ENCODE peak calls at places on chromosomes 16 and 17, in seven cellular contexts. L, O, G, P, E, H and F are unnamed samples. For H3K4me1, the result is how much of the 10 kb centered on the place peaks cover.

GRCh38 chr17:80738406-80738805 is 193.8 kb downstream of the RPTOR start:
- DNase-seq in L (no peak), O (no peak), G (no peak), P (no peak), E (no peak), H (no peak), F (no peak)

GRCh38 chr16:1789643-1790045 is 3.9 kb downstream of the IGFALS start:
- DNase-seq in L (peak), O (no peak), G (no peak), P (no peak), E (no peak), H (no peak), F (no peak)

GRCh38 chr17:27430882-27431491 is 25.3 kb upstream of the KSR1 start:
- DNase-seq in L (no peak), O (no peak), G (peak), P (peak), E (peak), H (peak), F (no peak)

GRCh38 chr17:80529104-80529903 is 15.3 kb upstream of the RPTOR start:
- DNase-seq in L (no peak), O (no peak), G (no peak), P (peak), E (no peak), H (no peak), F (no peak)

GRCh38 chr17:39573447-39574298 is 34.0 kb downstream of the NEUROD2 start:
- DNase-seq in L (peak), O (no peak), G (no peak), P (peak), E (peak), H (peak), F (no peak)

GRCh38 chr17:44863254-44863918 is 15.7 kb downstream of the HIGD1B start:
- DNase-seq in L (no peak), O (no peak), G (no peak), P (no peak), E (no peak), H (no peak), F (no peak)

GRCh38 chr17:59038734-59039133 is 67.9 kb downstream of the TRIM37 start:
- DNase-seq in L (no peak), O (no peak), G (no peak), P (no peak), E (no peak), H (no peak), F (no peak)

GRCh38 chr16:53052519-53053501 is at the start of gene CHD9NB:
- DNase-seq in L (peak), O (no peak), G (no peak), P (peak), E (no peak), H (no peak), F (no peak)

GRCh38 chr17:52128721-52129120 is 29.8 kb downstream of the CA10 start:
- DNase-seq in L (no peak), O (no peak), G (no peak), P (no peak), E (no peak), H (no peak), F (no peak)

GRCh38 chr17:21511368-21512195 is 135.4 kb downstream of the KCNJ12 start:
- DNase-seq in L (peak), O (peak), G (peak), P (peak), E (peak), H (peak), F (peak)

GRCh38 chr17:27340990-27341595 is 47.2 kb downstream of the WSB1 start:
- DNase-seq in L (no peak), O (no peak), G (no peak), P (no peak), E (no peak), H (no peak), F (no peak)

GRCh38 chr16:65717006-65717720 is 595.3 kb upstream of the CDH11 start:
- DNase-seq in L (no peak), O (no peak), G (no peak), P (no peak), E (no peak), H (no peak), F (no peak)

GRCh38 chr16:88774544-88775393 is 10.3 kb downstream of the PIEZO1 start:
- DNase-seq in L (no peak), O (no peak), G (no peak), P (no peak), E (no peak), H (no peak), F (no peak)

GRCh38 chr16:88773812-88774291 is 11.2 kb downstream of the PIEZO1 start:
- DNase-seq in L (no peak), O (no peak), G (no peak), P (no peak), E (peak), H (peak), F (no peak)

GRCh38 chr16:88771294-88771772 is 13.7 kb downstream of the PIEZO1 start:
- DNase-seq in L (no peak), O (no peak), G (no peak), P (no peak), E (no peak), H (no peak), F (no peak)

GRCh38 chr16:88770459-88771293 is 14.3 kb downstream of the PIEZO1 start:
- DNase-seq in L (no peak), O (peak), G (peak), P (peak), E (peak), H (peak), F (no peak)

GRCh38 chr16:88772871-88773811 is 11.9 kb downstream of the PIEZO1 start:
- DNase-seq in L (no peak), O (no peak), G (no peak), P (no peak), E (peak), H (peak), F (no peak)
- H3K27ac ChIP-seq in L (no peak), O (no peak), G (no peak), P (peak), E (peak), H (no peak), F (no peak)

GRCh38 chr17:77433385-77434135 is 292.8 kb downstream of the SEC14L1 start:
- DNase-seq in L (no peak), O (peak), G (no peak), P (peak), E (peak), H (no peak), F (no peak)
- H3K4me1 ChIP-seq in L (under half), O (half or more), G (half or more), P (half or more), E (half or more), H (half or more), F (half or more)

GRCh38 chr16:30068750-30069574 is 3.4 kb downstream of the ALDOA start:
- DNase-seq in L (peak), O (peak), G (no peak), P (peak), E (no peak), H (peak), F (peak)
- H3K4me3 ChIP-seq in L (no peak), O (no peak), G (no peak), P (peak), E (peak), H (no peak), F (no peak)

DNA sequence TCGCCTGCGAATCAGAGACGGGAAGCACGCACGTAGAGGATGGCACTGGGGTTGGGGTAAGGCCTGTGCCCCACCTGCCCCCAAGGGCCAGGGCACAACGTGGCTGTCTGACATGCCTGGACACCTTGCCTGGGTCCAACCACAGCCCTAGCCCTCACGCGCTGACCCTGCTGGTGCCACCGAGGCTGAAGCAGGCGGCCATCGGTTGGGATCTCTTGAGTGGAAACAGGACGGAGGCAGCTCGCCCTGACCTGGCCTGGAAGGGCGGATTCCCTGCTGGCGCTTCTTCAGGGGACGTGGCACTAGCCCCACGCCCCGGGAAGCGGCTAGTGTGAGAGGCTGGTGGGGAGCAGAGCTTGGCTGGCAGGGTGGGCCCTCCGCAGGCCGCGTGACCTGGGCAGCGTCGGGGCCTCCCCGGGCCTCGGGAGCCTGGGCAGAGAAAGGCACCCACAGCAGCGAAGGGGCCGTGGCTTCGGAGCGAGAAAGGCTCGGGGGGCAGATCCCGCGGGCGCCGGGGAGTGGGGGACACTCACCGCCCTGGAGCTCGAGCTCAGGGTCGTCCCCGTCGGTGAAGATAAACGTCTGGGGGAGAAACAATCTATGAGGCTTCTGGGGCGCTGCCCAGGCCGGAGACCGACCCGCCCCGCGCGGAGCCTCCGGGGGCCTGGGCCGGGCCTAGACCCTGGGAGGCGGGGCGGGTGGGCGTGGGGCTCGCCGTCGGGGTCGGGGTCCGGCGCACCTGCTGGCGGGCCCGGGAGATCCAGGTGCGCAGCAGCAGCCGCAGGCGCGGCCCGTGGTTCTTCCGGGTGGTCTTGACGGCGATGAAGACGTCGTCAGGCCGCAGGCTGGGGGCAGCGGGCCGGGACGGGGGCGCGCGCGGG is 610 bp downstream of the RFNG start:
- DNase-seq in L (no peak), O (peak), G (no peak), P (peak), E (no peak), H (no peak), F (no peak)
- H3K27ac ChIP-seq in L (peak), O (no peak), G (no peak), P (no peak), E (peak), H (no peak), F (no peak)

DNA sequence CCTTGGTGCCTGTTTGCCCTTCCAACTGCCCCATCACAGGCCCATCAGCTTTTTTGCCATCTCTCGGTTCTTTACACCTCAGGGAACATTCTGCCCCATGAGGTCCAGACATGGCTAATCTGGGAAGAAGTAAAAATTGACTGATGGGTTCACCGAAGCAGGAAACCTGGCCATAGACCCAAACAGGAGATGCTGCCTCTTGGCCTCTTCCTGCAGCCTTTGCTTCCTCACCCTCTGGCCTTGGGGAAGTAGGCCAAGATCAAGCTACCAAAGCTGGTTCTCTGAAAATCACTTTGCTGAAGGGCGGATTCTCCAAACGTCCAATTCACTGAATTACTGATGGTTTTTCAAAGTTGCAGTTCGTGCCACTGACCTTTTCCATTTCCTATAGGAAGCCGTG is 56.1 kb downstream of the ARSG start:
- DNase-seq in L (no peak), O (no peak), G (no peak), P (no peak), E (no peak), H (no peak), F (no peak)
- H3K4me1 ChIP-seq in L (under half), O (half or more), G (under half), P (under half), E (under half), H (under half), F (half or more)

GRCh38 chr17:60577147-60577925 is 22.7 kb upstream of the PPM1D start:
- DNase-seq in L (no peak), O (no peak), G (no peak), P (peak), E (no peak), H (no peak), F (no peak)
- H3K4me3 ChIP-seq in L (no peak), O (peak), G (peak), P (no peak), E (peak), H (no peak), F (peak)

DNA sequence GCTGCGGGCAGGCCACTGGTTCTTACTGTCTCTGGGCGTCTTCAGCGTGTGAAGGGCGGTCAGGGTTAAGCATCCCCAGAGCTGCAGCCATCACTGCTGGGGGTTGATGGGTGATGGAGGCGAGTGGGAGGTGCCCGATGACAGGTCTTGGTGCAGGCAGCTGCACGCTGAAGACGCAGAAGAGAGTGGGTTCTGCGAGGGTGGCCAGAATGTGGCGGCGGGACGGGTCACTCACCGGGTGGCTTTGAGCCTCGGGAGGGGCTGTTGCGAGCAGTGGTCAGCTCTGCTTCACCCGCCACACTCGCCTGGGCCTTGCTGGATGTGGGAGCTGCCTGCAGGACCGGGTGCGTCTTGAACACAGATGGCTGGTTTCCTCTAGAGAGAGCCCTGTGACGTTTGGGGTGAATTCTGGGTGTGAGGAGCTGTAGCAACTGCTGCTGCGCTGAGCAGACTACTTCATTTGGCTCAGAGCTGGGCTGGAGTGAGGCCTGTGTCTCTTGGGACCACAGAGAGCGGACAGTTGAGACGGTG is 44.6 kb upstream of the ZNF750 start:
- DNase-seq in L (no peak), O (peak), G (no peak), P (no peak), E (no peak), H (no peak), F (peak)
- H3K27ac ChIP-seq in L (no peak), O (peak), G (no peak), P (no peak), E (peak), H (no peak), F (peak)

GRCh38 chr16:75416904-75417565 is 16.3 kb downstream of the CFDP1 start:
- DNase-seq in L (no peak), O (no peak), G (no peak), P (no peak), E (no peak), H (no peak), F (no peak)
- H3K4me1 ChIP-seq in L (under half), O (under half), G (under half), P (under half), E (under half), H (under half), F (under half)

DNA sequence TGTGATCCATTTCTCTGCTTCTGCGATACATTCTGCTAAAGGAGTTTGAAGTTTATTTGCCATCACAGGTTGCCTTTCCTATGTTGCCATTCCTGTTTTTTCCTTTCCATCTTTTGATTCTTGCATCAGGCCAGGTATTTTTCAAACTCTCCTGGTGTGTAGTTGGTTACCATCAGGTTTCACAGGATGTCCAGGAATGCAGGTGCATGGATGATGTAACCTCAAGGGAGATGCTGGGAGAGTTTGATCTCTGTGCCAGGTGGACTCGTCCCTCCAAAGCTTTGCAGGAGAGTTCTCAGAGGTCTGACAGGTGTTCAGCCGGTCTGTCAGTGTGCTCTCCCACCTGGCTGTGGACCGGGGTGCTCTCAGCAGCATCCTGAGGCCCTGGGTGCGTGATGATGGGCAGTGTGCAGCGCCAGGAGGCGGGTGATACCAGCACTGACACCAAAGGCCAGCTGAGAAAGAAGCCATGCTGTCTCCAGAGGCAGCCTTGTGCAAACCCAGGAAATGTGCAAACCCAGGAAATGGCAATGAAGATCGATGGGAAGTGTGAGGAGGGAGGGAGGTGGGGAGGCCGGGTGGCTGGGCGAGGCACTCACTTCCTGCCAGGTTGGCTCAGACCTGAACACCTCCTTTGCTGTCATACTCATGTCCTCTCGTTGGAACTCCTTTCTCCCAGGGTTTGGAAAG is 1.7 kb downstream of the ATP2C2 start:
- DNase-seq in L (no peak), O (no peak), G (no peak), P (no peak), E (no peak), H (no peak), F (no peak)
- H3K4me3 ChIP-seq in L (no peak), O (no peak), G (no peak), P (no peak), E (no peak), H (no peak), F (no peak)

GRCh38 chr16:81473561-81473960 is 29.0 kb downstream of the CMIP start:
- DNase-seq in L (no peak), O (no peak), G (no peak), P (no peak), E (peak), H (no peak), F (no peak)

GRCh38 chr16:81472391-81472790 is 27.8 kb downstream of the CMIP start:
- DNase-seq in L (no peak), O (no peak), G (no peak), P (no peak), E (no peak), H (no peak), F (no peak)

GRCh38 chr16:81471882-81472281 is 27.3 kb downstream of the CMIP start:
- DNase-seq in L (no peak), O (no peak), G (no peak), P (no peak), E (no peak), H (no peak), F (no peak)

GRCh38 chr16:81473066-81473488 is 28.5 kb downstream of the CMIP start:
- DNase-seq in L (no peak), O (no peak), G (no peak), P (no peak), E (peak), H (no peak), F (no peak)

DNA sequence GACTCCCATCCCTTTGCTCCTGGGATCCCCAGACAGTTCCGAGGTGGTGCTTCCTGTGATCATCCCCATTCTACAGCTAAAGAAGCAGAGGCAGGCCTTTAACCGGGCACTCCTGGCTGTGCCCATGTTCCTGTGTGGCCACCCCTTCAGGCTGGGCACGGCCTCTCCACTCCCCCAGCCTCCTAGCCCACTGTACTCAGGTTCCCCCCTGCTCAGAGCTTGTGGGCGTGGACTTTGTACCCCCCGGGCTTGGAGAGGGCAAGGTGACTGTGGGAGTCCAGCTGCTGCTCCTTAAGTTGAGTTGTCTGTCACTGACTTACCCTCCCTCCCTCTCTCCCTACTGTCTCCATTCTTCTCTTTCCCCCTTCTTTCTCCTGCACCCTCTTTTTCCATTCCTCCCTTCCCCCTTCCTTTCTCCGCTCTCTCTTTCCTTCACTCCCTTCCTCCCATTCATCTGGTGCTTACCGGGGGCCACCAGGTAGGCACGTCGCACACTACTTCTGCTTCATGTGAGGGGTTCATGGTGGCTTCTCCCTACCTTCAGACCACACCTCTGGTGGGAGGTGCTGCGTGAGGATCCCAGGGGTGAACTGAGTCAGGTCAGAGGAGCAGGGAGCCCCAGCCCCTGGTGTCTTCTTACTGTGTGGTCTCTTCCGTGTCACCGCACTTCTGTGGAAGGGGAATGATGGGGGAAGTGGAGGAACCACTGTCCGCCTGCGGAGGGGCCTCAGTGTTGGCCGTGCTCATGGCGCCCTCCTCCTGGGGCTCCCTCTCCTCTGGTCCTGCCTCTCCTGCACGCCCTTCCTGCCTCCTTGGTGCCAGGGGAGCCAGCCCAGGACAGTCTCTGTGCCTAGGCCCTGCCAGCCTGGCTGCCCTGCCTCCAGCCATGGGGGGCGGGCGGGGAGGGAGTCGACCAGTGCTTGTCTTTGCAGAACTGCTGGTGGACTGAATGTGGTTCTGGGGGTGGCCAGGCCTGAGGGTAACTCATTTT is 29.7 kb downstream of the CMIP start:
- DNase-seq in L (no peak), O (no peak), G (no peak), P (no peak), E (peak), H (no peak), F (no peak)
- H3K27ac ChIP-seq in L (peak), O (no peak), G (no peak), P (no peak), E (peak), H (no peak), F (no peak)